ENCODE peak calls at places on chromosomes 2 and 18, in four cellular contexts. S, P, Y and Q are unnamed samples.

GRCh38 chr2:124911560-124911959 is 886.5 kb downstream of the CNTNAP5 start:
- DNase-seq in S (no peak), P (no peak), Y (no peak), Q (no peak)

GRCh38 chr2:193475038-193475437 is 1280.3 kb upstream of the TMEFF2 start:
- DNase-seq in S (no peak), P (no peak), Y (no peak), Q (no peak)

GRCh38 chr2:241064008-241064801 is 37.9 kb downstream of the MTERF4 start:
- DNase-seq in S (peak), P (peak), Y (no peak), Q (peak)

GRCh38 chr2:66604911-66605310 is 170.0 kb downstream of the MEIS1 start:
- DNase-seq in S (no peak), P (no peak), Y (no peak), Q (no peak)

GRCh38 chr18:49638891-49639557 is 77.2 kb downstream of the LIPG start:
- DNase-seq in S (peak), P (no peak), Y (no peak), Q (no peak)

GRCh38 chr2:204274991-204275390 is 270.3 kb upstream of the PARD3B start:
- DNase-seq in S (no peak), P (no peak), Y (no peak), Q (peak)

GRCh38 chr2:239516954-239517305 is 116.1 kb upstream of the HDAC4 start:
- DNase-seq in S (no peak), P (no peak), Y (no peak), Q (no peak)

GRCh38 chr2:94996401-94997100 is 29.0 kb upstream of the MAL start:
- DNase-seq in S (peak), P (no peak), Y (no peak), Q (peak)

GRCh38 chr2:43192039-43192438 is 34.4 kb downstream of the ZFP36L2 start:
- DNase-seq in S (no peak), P (no peak), Y (no peak), Q (no peak)

GRCh38 chr18:48228301-48228715 is 180.9 kb downstream of the ZBTB7C start:
- DNase-seq in S (peak), P (no peak), Y (no peak), Q (no peak)

GRCh38 chr2:27855476-27855875 is 34.7 kb downstream of the RBKS start:
- DNase-seq in S (no peak), P (no peak), Y (no peak), Q (no peak)

GRCh38 chr2:6791682-6792081 is 74.0 kb downstream of the CMPK2 start:
- DNase-seq in S (no peak), P (no peak), Y (peak), Q (no peak)

GRCh38 chr18:11387880-11388279 is 221.5 kb upstream of the SLC35G4 start:
- DNase-seq in S (no peak), P (peak), Y (peak), Q (no peak)

GRCh38 chr18:68662779-68663178 is 52.1 kb downstream of the TMX3 start:
- DNase-seq in S (no peak), P (no peak), Y (no peak), Q (no peak)

GRCh38 chr2:53422979-53423378 is 344.6 kb upstream of the CHAC2 start:
- DNase-seq in S (no peak), P (peak), Y (peak), Q (no peak)

DNA sequence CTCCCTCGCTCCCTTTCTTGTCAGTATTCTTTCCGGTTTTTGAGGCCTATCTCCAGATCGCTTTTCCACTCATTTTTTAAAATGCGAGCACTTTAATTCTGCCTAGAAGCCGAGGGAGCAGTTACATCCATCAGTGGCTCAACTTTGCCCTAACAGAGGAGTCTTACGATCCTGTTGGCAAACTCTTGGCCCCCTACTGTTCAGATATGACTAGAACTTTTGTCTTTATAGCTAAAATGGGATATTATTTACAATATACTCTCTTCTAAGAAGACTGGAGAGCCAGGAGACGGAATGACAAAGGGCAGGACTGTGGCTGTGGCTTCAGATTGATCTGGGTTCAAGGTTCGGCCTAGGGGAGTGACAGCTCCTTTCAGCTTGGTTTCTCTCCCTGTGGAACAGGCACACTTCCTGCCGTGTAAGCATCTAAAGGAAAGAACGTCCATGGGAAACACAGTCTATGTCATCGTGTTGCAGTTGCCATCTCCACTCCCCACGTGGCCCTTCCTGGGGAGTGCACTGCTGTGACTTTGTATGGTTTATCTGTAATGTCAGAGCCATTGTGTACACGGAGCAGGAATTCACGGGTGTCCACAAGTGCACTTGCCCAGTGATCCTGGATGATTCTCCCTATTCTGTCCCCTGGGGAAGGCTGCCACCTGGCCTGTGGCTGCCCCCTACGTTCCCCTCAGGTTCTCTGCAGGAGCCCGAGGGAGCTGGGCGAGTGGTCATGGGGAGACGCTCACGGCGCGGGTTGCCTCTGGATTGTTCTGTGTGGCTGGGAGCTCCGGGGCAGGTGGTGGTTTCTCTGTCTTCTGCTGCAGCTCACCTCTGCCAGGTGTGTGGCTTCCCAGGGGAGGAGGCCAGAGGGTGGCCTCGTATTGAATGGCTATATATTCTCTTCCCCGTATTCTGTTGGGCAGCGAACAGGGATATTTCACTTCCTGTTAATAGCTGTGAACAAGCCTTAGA is 222.0 kb downstream of the LDLRAD4 start:
- DNase-seq in S (peak), P (no peak), Y (no peak), Q (no peak)
- H3K27ac ChIP-seq in S (no peak), P (no peak), Y (no peak), Q (no peak)

DNA sequence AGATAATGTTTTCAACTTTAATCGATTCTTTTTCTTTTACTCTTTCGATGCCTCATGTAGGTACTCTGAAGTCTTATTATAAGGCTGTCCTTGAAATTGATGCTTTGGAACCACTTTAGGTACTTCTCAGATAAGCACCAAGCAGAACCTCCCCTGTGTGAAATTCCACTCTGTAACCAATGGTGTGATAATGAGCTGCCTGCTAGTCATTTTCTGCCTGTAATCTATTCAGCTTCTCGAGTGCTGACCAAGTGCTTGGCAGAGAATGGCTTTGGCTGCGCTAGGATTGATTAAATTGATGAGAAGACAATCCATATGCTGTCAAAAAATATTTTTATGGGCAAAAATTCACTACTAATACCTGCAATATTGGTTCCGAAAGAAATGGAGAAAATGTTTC is 132.1 kb upstream of the STON1 start:
- DNase-seq in S (no peak), P (no peak), Y (peak), Q (no peak)
- H3K4me3 ChIP-seq in S (no peak), P (no peak), Y (no peak), Q (peak)

GRCh38 chr2:232839680-232840079 is 30.4 kb upstream of the SNORC start:
- DNase-seq in S (peak), P (peak), Y (peak), Q (no peak)

GRCh38 chr2:232831496-232831895 is 38.6 kb upstream of the SNORC start:
- DNase-seq in S (no peak), P (no peak), Y (no peak), Q (no peak)

GRCh38 chr2:232833830-232834229 is 36.2 kb upstream of the SNORC start:
- DNase-seq in S (no peak), P (no peak), Y (peak), Q (no peak)

GRCh38 chr2:232838406-232838874 is 31.6 kb upstream of the SNORC start:
- DNase-seq in S (no peak), P (no peak), Y (peak), Q (no peak)

DNA sequence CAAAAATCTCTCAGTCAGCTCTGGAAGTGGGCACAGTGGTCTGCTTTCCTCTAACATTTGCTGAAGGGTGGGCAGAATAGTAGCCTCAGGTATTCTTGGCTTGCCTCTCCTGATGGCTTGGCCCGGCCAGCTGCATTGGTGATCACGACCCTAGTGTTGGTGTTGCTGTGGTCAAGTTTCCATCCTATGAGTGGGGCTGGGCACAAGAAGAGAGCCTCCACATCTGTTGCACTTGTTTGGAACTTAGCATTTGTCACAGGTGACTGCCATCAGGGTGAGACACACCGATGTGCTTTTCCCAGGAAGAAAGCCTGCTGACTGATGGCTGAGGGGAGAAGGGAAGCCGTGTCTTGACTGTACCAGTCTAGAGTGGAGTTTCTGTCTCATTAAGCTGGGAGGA is 33.1 kb upstream of the SNORC start:
- DNase-seq in S (no peak), P (no peak), Y (no peak), Q (no peak)
- TF ChIP-seq CTCF in S (no peak), P (no peak), Y (no peak), Q (no peak)

GRCh38 chr2:60352491-60353405 is 200.7 kb downstream of the BCL11A start:
- DNase-seq in S (no peak), P (no peak), Y (no peak), Q (no peak)

GRCh38 chr2:60354713-60355112 is 198.7 kb downstream of the BCL11A start:
- DNase-seq in S (no peak), P (no peak), Y (no peak), Q (no peak)

GRCh38 chr2:60353406-60353800 is 200.1 kb downstream of the BCL11A start:
- DNase-seq in S (no peak), P (no peak), Y (no peak), Q (no peak)

GRCh38 chr2:60355849-60356261 is 197.6 kb downstream of the BCL11A start:
- DNase-seq in S (no peak), P (no peak), Y (no peak), Q (no peak)

DNA sequence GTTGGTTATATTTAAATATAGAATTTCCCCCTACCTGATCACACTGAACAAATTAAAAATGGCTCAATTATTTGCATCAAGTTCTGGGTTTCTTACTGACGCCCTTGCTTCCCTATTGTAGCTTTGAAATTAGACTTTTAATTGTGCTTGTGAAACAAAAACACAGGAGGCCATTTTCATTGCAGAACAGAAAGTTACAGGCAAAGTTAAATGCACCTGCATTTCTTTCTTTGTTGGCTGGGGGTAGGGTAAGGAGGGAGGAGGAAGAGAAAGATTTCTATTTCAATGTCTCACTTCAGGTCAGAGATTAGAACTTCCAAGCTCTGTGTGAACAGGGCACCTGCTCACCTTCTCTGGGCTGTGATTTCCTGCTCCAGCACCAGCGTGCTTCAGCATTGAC is 199.6 kb downstream of the BCL11A start:
- DNase-seq in S (no peak), P (no peak), Y (no peak), Q (no peak)
- H3K27ac ChIP-seq in S (no peak), P (no peak), Y (no peak), Q (no peak)

GRCh38 chr18:57430983-57431382 is 4.2 kb upstream of the ONECUT2 start:
- DNase-seq in S (no peak), P (no peak), Y (no peak), Q (no peak)

GRCh38 chr18:57428221-57429150 is 6.7 kb upstream of the ONECUT2 start:
- DNase-seq in S (no peak), P (no peak), Y (no peak), Q (no peak)

GRCh38 chr18:57431512-57432080 is 3.6 kb upstream of the ONECUT2 start:
- DNase-seq in S (no peak), P (no peak), Y (peak), Q (no peak)

GRCh38 chr18:57430166-57430958 is 4.8 kb upstream of the ONECUT2 start:
- DNase-seq in S (no peak), P (no peak), Y (no peak), Q (no peak)

GRCh38 chr18:57429607-57430165 is 5.5 kb upstream of the ONECUT2 start:
- DNase-seq in S (no peak), P (no peak), Y (no peak), Q (no peak)
- H3K4me3 ChIP-seq in S (no peak), P (peak), Y (no peak), Q (no peak)

DNA sequence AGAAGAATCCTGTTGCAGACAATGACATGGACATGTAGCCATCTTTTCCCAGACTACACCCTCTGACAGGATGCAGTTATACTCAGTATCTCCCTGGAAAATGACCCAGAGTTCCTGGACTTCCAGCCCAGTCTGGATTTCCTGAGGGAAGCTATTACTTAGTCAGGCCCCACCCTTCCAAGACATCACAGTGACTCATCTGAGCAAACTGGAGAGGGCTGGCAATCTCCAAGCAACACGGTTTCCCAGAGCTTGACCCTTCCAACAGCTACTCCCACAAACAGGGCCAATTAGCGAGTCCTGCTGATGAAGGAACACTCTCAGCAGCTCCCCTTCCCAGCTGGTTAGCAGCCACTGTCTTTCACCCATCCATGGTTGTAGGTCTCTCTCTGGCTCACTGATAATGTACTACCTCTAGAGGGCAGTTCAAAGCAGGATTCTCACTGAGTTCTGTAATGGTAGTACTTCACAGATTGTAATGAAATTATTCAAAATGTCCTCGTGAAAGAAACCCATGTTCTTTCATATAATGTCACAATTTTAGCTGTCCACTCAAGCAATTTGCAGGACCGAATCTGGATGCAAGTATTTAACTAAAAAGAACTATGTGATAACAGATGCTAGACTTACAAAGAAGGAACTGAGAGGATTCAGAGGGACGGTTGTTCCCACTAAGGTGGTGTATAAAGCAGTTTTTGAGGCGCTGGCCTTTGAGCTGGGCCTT is 110.2 kb downstream of the MDH1 start:
- DNase-seq in S (peak), P (no peak), Y (peak), Q (no peak)
- TF ChIP-seq CTCF in S (peak), P (no peak), Y (peak), Q (peak)

DNA sequence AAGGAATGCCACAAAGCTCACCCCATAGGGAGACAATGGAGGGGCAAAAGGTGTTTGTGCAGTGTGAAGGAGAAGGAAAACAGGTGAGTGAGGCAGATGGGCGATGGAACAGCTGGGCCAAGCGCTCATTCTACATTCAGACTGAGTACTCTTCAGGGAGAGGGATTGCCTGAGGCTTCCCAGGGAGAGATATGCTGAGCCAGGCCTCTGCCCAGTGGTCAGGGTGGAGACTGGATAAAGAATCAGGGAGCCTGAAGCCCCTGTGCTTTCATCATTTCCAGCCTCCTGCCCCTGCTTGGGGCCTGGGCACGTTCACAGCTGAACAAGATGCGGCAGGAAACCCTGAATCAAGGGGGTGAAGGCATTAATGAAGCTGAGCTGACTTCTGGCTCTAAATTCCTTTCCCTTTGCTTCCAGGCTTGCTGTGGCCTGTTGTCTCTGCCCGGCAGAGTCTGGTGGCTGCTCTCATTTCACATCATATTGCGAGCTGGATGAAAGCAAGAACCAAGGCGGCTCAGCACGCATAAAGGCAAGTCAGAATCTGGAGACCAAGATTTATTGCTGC is 34.9 kb downstream of the RPL37A start:
- DNase-seq in S (no peak), P (no peak), Y (no peak), Q (no peak)
- H3K27ac ChIP-seq in S (no peak), P (peak), Y (no peak), Q (peak)

GRCh38 chr2:174593041-174593440 is 4.6 kb downstream of the WIPF1 start:
- DNase-seq in S (no peak), P (no peak), Y (no peak), Q (no peak)
- H3K4me3 ChIP-seq in S (no peak), P (no peak), Y (no peak), Q (peak)

DNA sequence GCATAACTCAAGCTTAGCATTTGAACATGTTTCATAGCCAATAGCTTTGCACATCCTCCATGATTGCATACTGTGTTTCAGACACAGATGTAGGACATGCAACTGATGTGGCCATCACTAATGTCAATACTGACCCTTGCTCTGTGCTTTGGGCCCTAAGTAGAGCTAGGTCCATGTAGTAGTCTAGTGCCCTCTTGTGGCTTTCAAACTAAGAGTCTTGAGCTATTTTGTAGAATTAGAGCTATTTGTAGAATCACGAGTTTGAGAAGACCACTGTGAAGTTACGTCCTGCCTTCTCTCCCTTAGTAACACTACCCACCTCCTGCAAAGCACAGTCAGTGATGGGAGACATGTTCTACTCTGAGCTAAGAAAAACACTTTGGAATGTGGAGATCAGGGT is 306.4 kb upstream of the TNP1 start:
- DNase-seq in S (no peak), P (no peak), Y (peak), Q (no peak)
- TF ChIP-seq CTCF in S (peak), P (no peak), Y (peak), Q (peak)

GRCh38 chr2:207549145-207549544 is 19.4 kb downstream of the CREB1 start:
- DNase-seq in S (no peak), P (no peak), Y (no peak), Q (no peak)
- H3K27ac ChIP-seq in S (no peak), P (peak), Y (no peak), Q (no peak)